ENCODE peak calls at places on chromosomes 12 and 14, in eight cellular contexts. D is cardiac fibroblast, A is IMR-90, U is transverse colon, I is GM13977, C is lower leg skin, G is MCF 10A, Q is right atrium auricular region. H is an unnamed sample.

GRCh38 chr14:61285364-61285763 is 4.2 kb upstream of the TMEM30B start:
- DNase-seq in D (no peak), A (peak; percentile 12), U (no peak), I (no peak), C (no peak), G (no peak), Q (no peak), H (no peak)

GRCh38 chr12:80314741-80315140 is 129.3 kb upstream of the PTPRQ start:
- DNase-seq in D (no peak), A (no peak), U (no peak), I (no peak), C (no peak), G (no peak), Q (no peak), H (no peak)

GRCh38 chr14:72075649-72076334 is 143.6 kb downstream of the RGS6 start:
- DNase-seq in D (no peak), A (no peak), U (no peak), I (no peak), C (no peak), G (no peak), Q (no peak), H (no peak)

GRCh38 chr12:116196752-116197718 is 80.5 kb downstream of the MED13L start:
- DNase-seq in D (no peak), A (no peak), U (no peak), I (no peak), C (no peak), G (no peak), Q (no peak), H (no peak)

GRCh38 chr14:69880051-69880487 is 853 bp downstream of the SMOC1 start:
- DNase-seq in D (no peak), A (peak; percentile 29), U (no peak), I (no peak), C (no peak), G (peak; percentile 49), Q (no peak), H (no peak)

GRCh38 chr12:104877107-104877705 is 80.9 kb downstream of the SLC41A2 start:
- DNase-seq in D (peak; percentile 67), A (peak; percentile 49), U (peak; percentile 15), I (peak; percentile 38), C (no peak), G (peak; percentile 40), Q (no peak), H (peak; percentile 46)

GRCh38 chr12:55671746-55672145 is 35.1 kb downstream of the OR10P1 start:
- DNase-seq in D (no peak), A (no peak), U (peak; percentile 57), I (no peak), C (peak; percentile 17), G (no peak), Q (no peak), H (no peak)

GRCh38 chr12:1360812-1361211 is 233.6 kb downstream of the FBXL14 start:
- DNase-seq in D (peak; percentile 67), A (peak; percentile 91), U (no peak), I (no peak), C (no peak), G (no peak), Q (no peak), H (no peak)

GRCh38 chr14:68965261-68965761 is 13.8 kb downstream of the ACTN1 start:
- DNase-seq in D (no peak), A (no peak), U (no peak), I (no peak), C (no peak), G (no peak), Q (no peak), H (peak; percentile 72)

GRCh38 chr12:49061157-49061650 is 610 bp upstream of the KMT2D start:
- DNase-seq in D (no peak), A (no peak), U (no peak), I (no peak), C (no peak), G (no peak), Q (no peak), H (peak; percentile 2)

GRCh38 chr14:76710093-76711010 is 50.9 kb upstream of the VASH1 start:
- DNase-seq in D (peak; percentile 66), A (peak; percentile 59), U (no peak), I (peak; percentile 66), C (no peak), G (peak; percentile 67), Q (no peak), H (peak; percentile 26)

GRCh38 chr12:63020269-63020668 is 85.3 kb upstream of the PPM1H start:
- DNase-seq in D (no peak), A (no peak), U (no peak), I (no peak), C (no peak), G (no peak), Q (no peak), H (no peak)

GRCh38 chr14:79578470-79578869 is 632.8 kb downstream of the DIO2 start:
- DNase-seq in D (no peak), A (no peak), U (no peak), I (no peak), C (no peak), G (no peak), Q (no peak), H (no peak)

GRCh38 chr12:2284857-2285256 is 232.1 kb downstream of the CACNA1C start:
- DNase-seq in D (peak; percentile 73), A (peak; percentile 73), U (peak; percentile 83), I (peak; percentile 49), C (peak; percentile 90), G (peak; percentile 78), Q (peak; percentile 85), H (peak; percentile 78)

GRCh38 chr14:90756755-90757345 is 59.4 kb downstream of the TTC7B start:
- DNase-seq in D (no peak), A (no peak), U (no peak), I (no peak), C (no peak), G (no peak), Q (peak; percentile 56), H (no peak)

GRCh38 chr12:50633950-50634349 is 129.2 kb downstream of the DIP2B start:
- DNase-seq in D (peak; percentile 72), A (peak; percentile 41), U (no peak), I (no peak), C (no peak), G (no peak), Q (no peak), H (no peak)

GRCh38 chr12:101743242-101743641 is 4.0 kb upstream of the SYCP3 start:
- DNase-seq in D (no peak), A (no peak), U (no peak), I (no peak), C (no peak), G (no peak), Q (no peak), H (no peak)

GRCh38 chr12:93729934-93730333 is 52.8 kb downstream of the CRADD start:
- DNase-seq in D (no peak), A (no peak), U (no peak), I (no peak), C (no peak), G (no peak), Q (no peak), H (no peak)

GRCh38 chr12:123801573-123802178 is 39.6 kb downstream of the DNAH10 start:
- DNase-seq in D (peak; percentile 49), A (peak; percentile 53), U (no peak), I (peak; percentile 30), C (no peak), G (peak; percentile 50), Q (no peak), H (no peak)
- TF ChIP-seq CTCF in D (peak; percentile 42), A (peak; percentile 65), U (peak; percentile 32), I (peak; percentile 39), C (no peak), G (peak; percentile 62), Q (no peak), H (peak; percentile 42)

GRCh38 chr12:25677180-25677937 is 124.3 kb upstream of the LMNTD1 start:
- DNase-seq in D (peak; percentile 62), A (no peak), U (no peak), I (no peak), C (no peak), G (peak; percentile 7), Q (no peak), H (no peak)
- TF ChIP-seq CTCF in D (peak; percentile 49), A (no peak), U (peak; percentile 17), I (no peak), C (no peak), G (peak; percentile 23), Q (no peak), H (no peak)

DNA sequence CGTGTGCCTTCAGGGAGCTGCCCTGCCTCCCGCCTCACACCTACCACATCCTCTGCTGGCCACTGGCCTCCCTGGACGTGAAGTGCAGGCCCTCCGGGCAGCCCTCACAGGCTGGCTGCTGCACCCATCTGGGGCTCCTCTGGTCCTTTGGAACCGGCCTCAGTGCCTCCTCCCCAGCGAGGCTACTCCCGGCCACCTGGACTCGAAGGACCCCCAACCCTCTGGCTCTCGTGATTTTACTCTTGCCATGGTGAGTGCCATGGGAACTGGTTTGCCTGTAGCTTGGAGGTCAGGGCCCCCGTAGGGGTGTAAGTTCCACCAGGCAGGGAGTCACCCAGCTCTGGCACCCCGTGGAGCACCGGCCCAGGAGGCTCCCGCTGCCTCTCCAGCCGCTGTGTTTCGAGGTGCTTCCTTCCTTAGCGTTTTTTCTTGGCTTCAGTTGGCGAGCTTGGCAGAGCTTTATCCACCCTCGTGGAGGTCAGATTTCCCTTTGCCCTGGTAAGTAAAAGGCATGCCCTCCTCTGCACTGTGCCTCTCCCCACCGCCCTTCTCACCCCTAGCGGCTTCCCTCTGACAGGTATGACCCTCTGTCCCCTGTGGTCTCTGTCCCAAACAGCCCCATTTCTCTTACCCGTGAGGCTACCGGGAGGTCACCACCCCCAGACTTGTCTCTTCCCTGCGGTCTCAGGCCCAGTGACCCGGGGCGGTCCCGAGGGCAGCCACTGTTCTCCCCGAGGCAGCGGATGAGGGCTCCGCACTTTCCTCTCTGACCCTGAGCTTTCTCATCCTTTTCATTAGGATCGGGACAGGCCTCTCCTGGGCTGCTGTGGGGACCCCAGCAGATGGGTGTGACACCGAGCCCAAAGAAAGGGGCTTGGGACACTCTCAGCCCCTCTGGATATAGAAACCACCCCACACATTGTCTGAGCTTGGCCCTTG is 203.1 kb upstream of the C14orf180 start:
- DNase-seq in D (no peak), A (no peak), U (no peak), I (no peak), C (no peak), G (no peak), Q (no peak), H (no peak)
- TF ChIP-seq CTCF in D (no peak), A (no peak), U (no peak), I (no peak), C (no peak), G (no peak), Q (no peak), H (no peak)

GRCh38 chr14:74531467-74531866 is 37.9 kb downstream of the ISCA2 start:
- DNase-seq in D (peak; percentile 54), A (peak; percentile 22), U (peak; percentile 28), I (no peak), C (no peak), G (peak; percentile 79), Q (no peak), H (peak; percentile 24)
- TF ChIP-seq CTCF in D (no peak), A (peak; percentile 31), U (no peak), I (no peak), C (no peak), G (peak; percentile 18), Q (no peak), H (no peak)